ENCODE peak calls at places on chromosome 13, in eight cellular contexts. Q, K, R, O, E, M, X and H are unnamed samples.

GRCh38 chr13:70330697-70331361 is 222.6 kb upstream of the KLHL1 start:
- DNase-seq in E (no peak), K (no peak), M (no peak), X (no peak), O (no peak), Q (no peak), R (no peak), H (no peak)

GRCh38 chr13:61664821-61665705 is 249.4 kb upstream of the PCDH20 start:
- DNase-seq in E (no peak), M (no peak), R (no peak), K (no peak), O (peak; percentile 54), X (no peak), Q (peak; percentile 90), H (no peak)

GRCh38 chr13:97873398-97873797 is 80.1 kb upstream of the IPO5 start:
- DNase-seq in R (no peak), O (no peak), X (no peak), M (no peak), E (no peak), Q (no peak), K (no peak), H (no peak)

GRCh38 chr13:102367836-102368235 is 34.0 kb downstream of the FGF14 start:
- DNase-seq in E (no peak), K (no peak), R (no peak), X (no peak), O (no peak), Q (no peak), M (no peak), H (no peak)

GRCh38 chr13:113663934-113664333 is 3.1 kb upstream of the GRK1 start:
- DNase-seq in Q (no peak), O (no peak), K (no peak), R (no peak), E (no peak), M (no peak), X (no peak), H (no peak)

GRCh38 chr13:27137759-27138158 is 33.9 kb downstream of the USP12 start:
- DNase-seq in E (no peak), X (no peak), Q (no peak), K (peak; percentile 22), R (no peak), O (no peak), M (no peak), H (no peak)

GRCh38 chr13:75763511-75763910 is 127.4 kb downstream of the LMO7 start:
- DNase-seq in O (no peak), M (no peak), K (no peak), E (no peak), Q (peak; percentile 24), X (no peak), R (no peak), H (no peak)

GRCh38 chr13:59914556-59914955 is 249.2 kb downstream of the DIAPH3 start:
- DNase-seq in Q (no peak), M (no peak), K (no peak), E (no peak), X (no peak), O (no peak), R (no peak), H (no peak)

GRCh38 chr13:40126301-40127085 is 471.0 kb downstream of the COG6 start:
- DNase-seq in X (no peak), M (no peak), K (no peak), Q (no peak), O (no peak), E (no peak), R (no peak), H (no peak)

GRCh38 chr13:91531646-91532045 is 133.2 kb downstream of the GPC5 start:
- DNase-seq in O (no peak), X (no peak), K (no peak), M (no peak), R (no peak), E (no peak), Q (no peak), H (no peak)
- H3K27ac ChIP-seq in O (no peak overlapping the region), X (no peak overlapping the region), K (no peak overlapping the region), M (no peak overlapping the region), R (no peak overlapping the region), E (no peak overlapping the region), Q (no peak overlapping the region), H (no peak overlapping the region)

DNA sequence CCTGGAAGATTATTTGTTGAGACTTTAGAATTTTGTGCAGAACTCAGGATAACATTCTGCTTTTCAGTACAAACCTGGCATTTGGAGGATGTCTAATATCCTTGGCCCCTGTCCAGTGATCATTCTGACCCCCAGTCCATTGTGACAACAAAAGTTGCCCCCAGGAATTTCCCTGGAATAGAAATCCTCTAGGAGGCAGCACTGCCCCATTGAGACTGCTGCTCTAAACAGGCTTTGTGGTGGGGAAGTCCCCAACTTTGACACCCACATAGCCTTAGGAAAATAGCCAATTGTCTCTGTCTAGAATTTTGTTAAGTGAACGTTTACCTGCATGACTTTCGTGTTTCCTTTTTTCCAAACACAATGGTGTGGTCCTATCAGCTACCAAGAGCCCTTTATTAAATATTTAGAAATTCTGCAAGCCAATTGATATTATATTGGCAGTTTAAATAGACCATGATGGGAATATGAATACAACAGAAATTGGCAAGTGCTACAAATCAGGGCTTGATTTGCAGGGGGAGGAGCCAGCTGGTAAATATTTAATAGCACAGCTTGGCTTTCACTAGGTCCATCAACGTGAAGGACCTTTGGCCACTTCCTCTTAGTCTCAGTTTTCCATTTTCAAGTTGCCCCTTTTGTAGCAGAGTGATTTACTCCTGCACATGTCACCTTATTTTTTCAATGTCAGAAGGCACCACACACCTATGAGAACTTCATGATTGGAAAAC is 451.7 kb downstream of the EFNB2 start:
- DNase-seq in X (no peak), M (no peak), E (no peak), Q (peak; percentile 6), O (no peak), K (peak; percentile 79), R (peak; percentile 18), H (no peak)
- TF ChIP-seq REST in X (no peak), M (no peak), E (no peak), Q (no peak), O (no peak), K (no peak), R (no peak), H (no peak)

DNA sequence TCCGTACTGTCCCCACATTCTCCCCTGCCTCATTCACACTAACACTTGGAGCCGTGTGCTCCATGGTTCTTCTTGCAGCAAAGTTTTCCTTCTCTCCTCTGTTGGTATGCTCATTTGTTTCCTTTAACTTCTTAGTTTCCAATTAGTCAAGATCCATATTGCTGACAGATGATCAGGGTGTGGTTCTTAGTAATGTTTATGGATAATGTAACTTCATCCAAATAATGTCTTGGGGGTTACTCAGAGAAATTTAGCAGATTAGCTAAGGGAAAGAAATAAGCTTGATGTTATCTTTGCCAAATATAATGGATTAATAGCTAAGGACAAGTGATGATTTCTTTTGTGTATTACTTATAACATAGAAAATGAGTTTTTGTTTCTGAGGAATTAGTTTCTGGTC is 174.4 kb downstream of the NUFIP1 start:
- DNase-seq in X (no peak), E (no peak), Q (no peak), K (no peak), R (no peak), O (no peak), M (no peak), H (no peak)
- H3K27ac ChIP-seq in X (no peak overlapping the region), E (no peak overlapping the region), Q (no peak overlapping the region), K (no peak overlapping the region), R (peak overlapping the region; percentile 67), O (no peak overlapping the region), M (peak overlapping the region; percentile 92), H (no peak overlapping the region)

GRCh38 chr13:21688056-21688455 is 17.2 kb downstream of the FGF9 start:
- DNase-seq in Q (no peak), K (no peak), M (no peak), O (no peak), E (no peak), X (no peak), R (no peak), H (no peak)
- TF ChIP-seq REST in Q (no peak), K (no peak), M (no peak), O (no peak), E (no peak), X (no peak), R (no peak), H (no peak)

GRCh38 chr13:106961219-106961618 is 393.3 kb upstream of the ARGLU1 start:
- DNase-seq in X (no peak), K (no peak), Q (no peak), E (no peak), R (no peak), O (no peak), M (no peak), H (no peak)
- H3K27ac ChIP-seq in X (no peak overlapping the region), K (no peak overlapping the region), Q (no peak overlapping the region), E (no peak overlapping the region), R (no peak overlapping the region), O (no peak overlapping the region), M (no peak overlapping the region), H (no peak overlapping the region)

GRCh38 chr13:111658150-111659100 is 338.0 kb downstream of the TEX29 start:
- DNase-seq in Q (no peak), K (peak; percentile 73), O (no peak), E (no peak), M (no peak), X (no peak), R (no peak), H (no peak)
- TF ChIP-seq REST in Q (no peak), K (no peak), O (no peak), E (no peak), M (no peak), X (no peak), R (no peak), H (no peak)

DNA sequence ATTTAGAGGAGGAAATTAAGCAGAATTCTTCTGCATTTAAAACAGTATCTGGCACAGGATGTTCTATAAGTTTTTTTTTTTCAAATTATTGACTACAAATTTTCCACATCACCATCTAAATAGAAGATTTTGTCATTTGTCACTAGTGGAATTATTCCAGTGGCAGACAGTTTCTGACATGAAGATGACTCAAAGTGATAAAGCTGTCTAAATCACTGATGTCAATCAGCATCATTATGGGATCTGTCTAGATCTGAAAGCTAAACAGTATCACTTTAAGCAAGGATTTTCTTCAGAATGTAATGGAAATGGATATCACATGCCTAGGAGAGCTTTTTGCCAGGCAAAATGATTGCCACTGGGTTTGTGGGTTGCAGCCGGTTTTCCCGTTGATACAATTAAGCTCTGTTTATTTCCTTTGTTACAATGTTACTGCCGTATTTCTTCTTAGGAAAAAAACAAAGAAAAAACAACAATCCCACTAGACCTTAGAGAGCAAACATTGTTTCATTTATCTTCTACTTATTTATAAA is 1657.0 kb upstream of the PRR20A start:
- DNase-seq in E (no peak), K (no peak), X (no peak), O (no peak), R (no peak), M (no peak), Q (no peak), H (no peak)
- H3K27ac ChIP-seq in E (no peak overlapping the region), K (no peak overlapping the region), X (no peak overlapping the region), O (no peak overlapping the region), R (no peak overlapping the region), M (no peak overlapping the region), Q (no peak overlapping the region), H (no peak overlapping the region)

GRCh38 chr13:71634605-71635443 is 232.2 kb downstream of the DACH1 start:
- DNase-seq in X (no peak), Q (no peak), K (no peak), O (no peak), E (no peak), R (no peak), M (no peak), H (no peak)
- TF ChIP-seq REST in X (no peak), Q (no peak), K (no peak), O (no peak), E (no peak), R (no peak), M (no peak), H (no peak)

GRCh38 chr13:100394005-100394695 is 194.4 kb downstream of the GGACT start:
- DNase-seq in Q (no peak), X (peak; percentile 51), O (peak; percentile 50), E (no peak), R (peak; percentile 17), M (no peak), K (no peak), H (no peak)
- H3K27ac ChIP-seq in Q (no peak overlapping the region), X (peak overlapping the region; percentile 33), O (peak overlapping the region; percentile 100), E (peak overlapping the region; percentile 96), R (peak overlapping the region; percentile 56), M (peak overlapping the region; percentile 87), K (no peak overlapping the region), H (no peak overlapping the region)